ENCODE peak calls at places on chromosome 16, in four cellular contexts. D is upper lobe of right lung, Z is left lung, R is endothelial cell of umbilical vein. T is an unnamed sample. For H3K9me3, the result is how much of the 10 kb centered on the place peaks cover.

GRCh38 chr16:28585674-28586073 is 11.2 kb downstream of the SULT1A2 start:
- DNase-seq in D (no peak), Z (no peak), R (no peak), T (no peak)

GRCh38 chr16:88370365-88370764 is 12.4 kb upstream of the ZNF469 start:
- DNase-seq in D (no peak), Z (peak), R (no peak), T (no peak)

GRCh38 chr16:66928702-66929388 is 3.5 kb upstream of the RRAD start:
- DNase-seq in D (no peak), Z (no peak), R (no peak), T (no peak)

GRCh38 chr16:4214215-4214621 is 27.7 kb downstream of the SRL start:
- DNase-seq in D (no peak), Z (no peak), R (no peak), T (peak)

GRCh38 chr16:65728172-65728571 is 606.3 kb upstream of the CDH11 start:
- DNase-seq in D (no peak), Z (no peak), R (peak), T (no peak)

GRCh38 chr16:23514381-23515152 is 4.3 kb upstream of the GGA2 start:
- DNase-seq in D (no peak), Z (no peak), R (no peak), T (no peak)

GRCh38 chr16:8591451-8591850 is 1.1 kb upstream of the TMEM114 start:
- DNase-seq in D (no peak), Z (no peak), R (no peak), T (no peak)

GRCh38 chr16:66476328-66477027 is 49.4 kb downstream of the BEAN1 start:
- DNase-seq in D (no peak), Z (no peak), R (no peak), T (peak)

GRCh38 chr16:3171181-3171854 is 16.7 kb upstream of the OR1F1 start:
- DNase-seq in D (no peak), Z (no peak), R (no peak), T (no peak)

GRCh38 chr16:88455610-88456355 is 2.7 kb downstream of the ZFPM1 start:
- DNase-seq in D (peak), Z (no peak), R (peak), T (peak)

GRCh38 chr16:5054876-5055865 is 10.6 kb downstream of the C16orf89 start:
- DNase-seq in D (peak), Z (no peak), R (no peak), T (no peak)

GRCh38 chr16:46885960-46886763 is 2.0 kb downstream of the GPT2 start:
- DNase-seq in D (peak), Z (no peak), R (no peak), T (no peak)

GRCh38 chr16:77424841-77425604 is 9.8 kb downstream of the ADAMTS18 start:
- DNase-seq in D (no peak), Z (no peak), R (no peak), T (no peak)

GRCh38 chr16:22313141-22313781 is 16.1 kb downstream of the POLR3E start:
- DNase-seq in D (no peak), Z (no peak), R (no peak), T (peak)

GRCh38 chr16:20300312-20301097 is 26.8 kb downstream of the GP2 start:
- DNase-seq in D (no peak), Z (no peak), R (peak), T (peak)

GRCh38 chr16:57600952-57601580 is 27.4 kb upstream of the ADGRG1 start:
- DNase-seq in D (no peak), Z (no peak), R (no peak), T (no peak)

GRCh38 chr16:63467513-63467912 is 1431.3 kb upstream of the CDH8 start:
- DNase-seq in D (no peak), Z (no peak), R (peak), T (no peak)

GRCh38 chr16:4918790-4919210 is 18.1 kb downstream of the PPL start:
- DNase-seq in D (peak), Z (peak), R (no peak), T (no peak)

GRCh38 chr16:74862743-74863244 is 88.2 kb upstream of the FA2H start:
- DNase-seq in D (no peak), Z (no peak), R (peak), T (no peak)

GRCh38 chr16:57530104-57530522 is 6.3 kb downstream of the CCDC102A start:
- DNase-seq in D (peak), Z (peak), R (peak), T (peak)

GRCh38 chr16:49346459-49346858 is 27.1 kb upstream of the C16orf78 start:
- DNase-seq in D (no peak), Z (no peak), R (no peak), T (no peak)

GRCh38 chr16:88008835-88009234 is 57.6 kb downstream of the BANP start:
- DNase-seq in D (no peak), Z (peak), R (no peak), T (no peak)

GRCh38 chr16:35144212-35144932 is 1685.0 kb downstream of the TP53TG3F start:
- DNase-seq in D (peak), Z (no peak), R (no peak), T (no peak)

GRCh38 chr16:35141303-35141702 is 1681.9 kb downstream of the TP53TG3F start:
- DNase-seq in D (peak), Z (peak), R (no peak), T (peak)

GRCh38 chr16:35142809-35143192 is 1683.4 kb downstream of the TP53TG3F start:
- DNase-seq in D (peak), Z (peak), R (no peak), T (no peak)

GRCh38 chr16:35146723-35147458 is 1687.5 kb downstream of the TP53TG3F start:
- DNase-seq in D (peak), Z (peak), R (no peak), T (no peak)

DNA sequence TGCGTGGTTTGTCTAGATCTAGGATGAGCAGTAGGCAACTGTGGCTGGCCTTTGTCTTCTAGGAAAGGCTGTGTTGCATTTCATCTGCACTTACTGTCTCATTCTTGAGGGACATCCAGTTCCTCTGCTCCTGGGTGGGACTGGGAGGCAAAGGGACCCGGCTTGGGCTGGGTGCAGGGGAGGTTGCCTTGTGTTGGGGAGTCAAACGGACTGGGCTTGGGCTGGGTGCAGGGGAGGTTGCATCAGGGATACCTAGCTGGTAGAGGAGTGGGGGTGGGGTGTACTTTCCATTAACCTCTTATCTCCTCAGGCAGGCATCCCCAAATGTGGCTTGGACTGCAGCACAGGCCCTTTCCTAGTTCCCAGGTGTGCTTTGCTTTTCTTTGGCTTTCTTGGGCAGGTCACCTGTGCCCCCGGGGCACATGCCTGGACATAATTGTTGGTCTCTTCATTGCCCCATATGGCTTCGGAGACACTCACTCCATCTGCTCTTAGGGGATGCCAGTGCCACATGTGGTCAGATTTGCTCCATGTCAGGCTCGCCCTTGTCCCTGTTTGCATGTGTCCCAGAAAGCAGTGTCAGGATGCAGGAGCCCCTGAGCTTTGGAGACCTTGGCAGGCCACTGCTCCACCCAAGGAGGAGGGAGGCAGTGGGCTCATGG is 1682.9 kb downstream of the TP53TG3F start:
- DNase-seq in D (no peak), Z (peak), R (no peak), T (no peak)
- H3K9me3 ChIP-seq in D (under half), Z (half or more), R (under half), T (under half)

GRCh38 chr16:84672276-84673202 is 24.2 kb downstream of the KLHL36 start:
- DNase-seq in D (peak), Z (peak), R (peak), T (peak)
- TF ChIP-seq CTCF in D (peak), Z (peak), R (peak), T (peak)

GRCh38 chr16:35149550-35149949 is 1690.1 kb downstream of the TP53TG3F start:
- DNase-seq in D (no peak), Z (no peak), R (no peak), T (no peak)

GRCh38 chr16:35147556-35148504 is 1688.4 kb downstream of the TP53TG3F start:
- DNase-seq in D (no peak), Z (no peak), R (no peak), T (no peak)

GRCh38 chr16:35148748-35149147 is 1689.3 kb downstream of the TP53TG3F start:
- DNase-seq in D (no peak), Z (no peak), R (no peak), T (no peak)

GRCh38 chr16:35150805-35151312 is 1691.4 kb downstream of the TP53TG3F start:
- DNase-seq in D (no peak), Z (no peak), R (no peak), T (no peak)

DNA sequence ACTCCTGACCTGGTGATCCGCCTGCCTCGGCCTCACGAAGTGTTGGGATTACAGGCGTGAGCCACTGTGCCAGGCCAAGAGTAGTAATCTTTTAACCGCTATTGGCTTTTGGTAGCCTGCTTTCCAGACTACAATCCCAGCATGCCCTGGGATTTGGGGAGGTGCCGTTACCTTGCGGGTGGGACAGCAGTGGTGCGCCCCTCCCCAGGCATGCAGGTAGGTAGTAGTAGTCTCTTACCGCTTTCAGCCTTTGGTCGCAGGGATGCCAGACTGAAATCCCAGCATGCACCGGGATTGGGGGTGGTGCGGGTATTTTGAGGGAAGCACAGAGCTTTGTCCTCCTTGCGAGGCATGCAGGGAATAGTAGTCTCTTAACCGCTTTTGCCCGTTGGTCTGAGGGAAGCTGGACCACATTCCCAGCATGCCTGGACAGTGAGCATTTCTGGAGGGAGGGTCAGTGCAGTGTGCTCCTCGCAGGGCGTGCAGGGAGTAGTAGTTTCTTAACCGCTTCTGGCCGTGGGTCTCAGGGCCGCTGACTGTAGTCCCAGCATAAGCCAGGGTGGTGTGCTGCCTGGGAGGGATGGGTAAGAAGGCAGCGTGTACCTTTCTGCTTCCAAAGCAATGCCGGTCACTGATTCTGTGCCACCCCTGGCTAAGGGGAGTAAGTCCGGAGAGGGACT is 1686.8 kb downstream of the TP53TG3F start:
- DNase-seq in D (no peak), Z (no peak), R (no peak), T (no peak)
- H3K9me3 ChIP-seq in D (under half), Z (half or more), R (under half), T (under half)

GRCh38 chr16:386641-387156 is 4.9 kb upstream of the PGAP6 start:
- DNase-seq in D (no peak), Z (no peak), R (no peak), T (no peak)

GRCh38 chr16:379961-380836 is 1.6 kb downstream of the PGAP6 start:
- DNase-seq in D (no peak), Z (no peak), R (no peak), T (no peak)

GRCh38 chr16:381788-382717 is at the start of gene PGAP6:
- DNase-seq in D (peak), Z (peak), R (peak), T (peak)

GRCh38 chr16:380837-381787 is 666 bp downstream of the PGAP6 start:
- DNase-seq in D (peak), Z (peak), R (no peak), T (no peak)

DNA sequence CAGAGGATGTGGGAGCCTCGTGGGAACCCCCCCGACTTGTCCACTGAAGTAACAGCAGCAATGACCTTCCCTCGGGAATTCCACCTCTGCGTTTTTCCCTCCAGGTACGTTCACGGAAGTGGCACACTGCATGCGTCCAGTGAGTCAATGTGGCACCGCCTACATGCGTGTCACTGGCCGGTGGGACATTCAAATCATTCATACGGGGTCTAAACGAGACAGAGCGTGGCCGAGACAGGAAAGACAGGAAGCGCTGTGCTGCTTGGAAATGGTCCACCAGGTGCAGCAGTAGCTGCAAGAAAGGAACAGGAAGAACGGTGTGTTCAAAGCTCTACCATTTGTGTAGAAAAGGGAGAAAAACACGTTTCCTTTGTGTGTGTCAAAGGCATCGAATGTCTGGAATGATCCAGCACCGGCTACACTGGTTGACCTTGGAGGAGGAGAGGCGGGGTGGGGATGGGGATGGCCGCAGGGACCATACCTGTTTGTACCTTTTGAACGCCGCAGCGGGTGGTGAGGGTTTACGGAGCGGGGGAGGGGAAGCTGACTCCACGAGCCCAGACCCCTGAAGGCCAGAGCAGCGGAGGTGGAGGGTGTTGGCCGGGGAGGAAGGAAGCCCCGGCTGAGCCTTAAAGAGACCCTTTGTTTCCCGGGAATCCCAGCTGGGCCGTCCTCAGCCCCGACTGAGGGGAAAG is 1.7 kb upstream of the PGAP6 start:
- DNase-seq in D (no peak), Z (peak), R (peak), T (peak)
- TF ChIP-seq CTCF in D (no peak), Z (no peak), R (no peak), T (no peak)

DNA sequence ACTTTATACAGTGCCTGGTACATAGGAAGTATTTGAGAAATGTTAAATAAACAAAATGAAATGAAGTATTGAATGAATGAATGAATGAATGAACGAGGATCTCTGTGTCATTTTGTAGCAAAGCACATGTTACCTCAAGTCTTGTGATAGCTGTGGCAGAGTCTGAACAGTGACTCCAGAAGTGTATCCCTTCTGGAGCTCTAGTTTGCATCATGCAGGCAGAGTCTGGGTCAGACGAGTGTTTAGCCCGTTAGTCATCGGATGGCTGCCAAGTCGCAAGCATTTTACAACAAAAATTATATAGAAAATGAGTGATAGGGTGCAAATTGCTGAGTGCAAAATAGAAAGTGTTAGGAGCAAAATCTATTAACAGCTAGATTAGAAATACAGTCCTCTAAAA is 113.2 kb downstream of the FTO start:
- DNase-seq in D (no peak), Z (no peak), R (peak), T (no peak)
- H3K9me3 ChIP-seq in D (under half), Z (under half), R (under half), T (under half)

DNA sequence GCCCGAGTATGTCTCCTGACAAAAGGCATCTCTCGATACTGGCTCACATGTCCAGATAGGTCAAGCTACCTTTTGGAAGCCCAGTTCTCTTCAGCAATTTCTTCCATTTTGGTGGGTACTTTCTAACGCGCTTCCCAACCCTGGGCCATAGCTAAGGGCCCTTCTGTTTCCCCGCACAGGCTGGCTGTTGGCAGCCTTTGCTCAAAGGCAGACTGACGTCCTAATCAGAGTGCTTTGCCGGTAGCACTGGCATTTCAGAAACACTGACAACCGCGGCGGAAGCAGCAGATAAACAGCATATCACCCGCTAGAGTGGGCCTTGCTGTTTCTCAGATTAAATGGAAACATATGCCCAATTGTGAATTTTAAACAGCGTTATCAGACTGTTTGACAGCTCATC is 49.3 kb upstream of the MPHOSPH6 start:
- DNase-seq in D (no peak), Z (no peak), R (no peak), T (no peak)
- TF ChIP-seq CTCF in D (no peak), Z (no peak), R (no peak), T (no peak)

GRCh38 chr16:35140293-35140986 is 1681.0 kb downstream of the TP53TG3F start:
- DNase-seq in D (peak), Z (peak), R (no peak), T (no peak)
- H3K9me3 ChIP-seq in D (under half), Z (under half), R (under half), T (under half)